ENCODE peak calls at places on chromosome 15, in five cellular contexts. I is KBM-7, D is GM20000, F is GM19239, S is midbrain. C is an unnamed sample.

GRCh38 chr15:72179950-72180581 is 17.5 kb downstream of the GRAMD2A start:
- DNase-seq in I (no peak), D (no peak), F (no peak), S (peak), C (no peak)

GRCh38 chr15:38547255-38547997 is 17.2 kb downstream of the RASGRP1 start:
- DNase-seq in I (no peak), D (no peak), F (no peak), S (no peak), C (no peak)

GRCh38 chr15:94119923-94120775 is 111.2 kb upstream of the MCTP2 start:
- DNase-seq in I (peak), D (peak), F (peak), S (peak), C (peak)

GRCh38 chr15:87401986-87402385 is 854.6 kb downstream of the NTRK3 start:
- DNase-seq in I (no peak), D (no peak), F (no peak), S (no peak), C (no peak)

GRCh38 chr15:39934415-39935044 is 615 bp downstream of the EIF2AK4 start:
- DNase-seq in I (no peak), D (no peak), F (no peak), S (peak), C (peak)

GRCh38 chr15:52559583-52559982 is 9.2 kb downstream of the ARPP19 start:
- DNase-seq in I (no peak), D (peak), F (no peak), S (no peak), C (no peak)

GRCh38 chr15:36914466-36914865 is 185.9 kb downstream of the MEIS2 start:
- DNase-seq in I (no peak), D (no peak), F (no peak), S (no peak), C (no peak)

GRCh38 chr15:66941791-66942190 is 123.6 kb upstream of the SMAD3 start:
- DNase-seq in I (peak), D (no peak), F (no peak), S (no peak), C (no peak)

GRCh38 chr15:75348563-75349350 is 1.9 kb downstream of the NEIL1 start:
- DNase-seq in I (no peak), D (no peak), F (no peak), S (no peak), C (peak)